ENCODE peak calls at places on chromosomes 12 and 14, in six cellular contexts. U is aorta; L is tibial nerve; B is CD8-positive, alpha-beta memory T cell; I is psoas muscle; J is mammary epithelial cell. X is an unnamed sample.
A peak's percentile ranks its signal among the peaks of the same experiment; 100 is the strongest.

GRCh38 chr14:67440513-67440912 is 28.5 kb upstream of the PLEK2 start:
- DNase-seq in U (no peak), L (no peak), B (no peak), I (no peak), J (no peak), X (no peak)

GRCh38 chr12:27615331-27615891 is 80.8 kb upstream of the REP15 start:
- DNase-seq in U (no peak), L (no peak), B (no peak), I (no peak), J (no peak), X (no peak)

GRCh38 chr14:32728957-32729356 is 209.7 kb upstream of the NPAS3 start:
- DNase-seq in U (no peak), L (no peak), B (no peak), I (no peak), J (no peak), X (no peak)

GRCh38 chr12:84161296-84161695 is 751.3 kb downstream of the SLC6A15 start:
- DNase-seq in U (no peak), L (no peak), B (no peak), I (no peak), J (no peak), X (no peak)

GRCh38 chr12:40011775-40012129 is 94.1 kb downstream of the SLC2A13 start:
- DNase-seq in U (no peak), L (no peak), B (no peak), I (no peak), J (no peak), X (no peak)

GRCh38 chr12:79534029-79534867 is 156.5 kb downstream of the PAWR start:
- DNase-seq in U (no peak), L (no peak), B (no peak), I (no peak), J (peak; percentile 9), X (no peak)

GRCh38 chr14:54877703-54878021 is 25.0 kb downstream of the GCH1 start:
- DNase-seq in U (no peak), L (no peak), B (no peak), I (no peak), J (no peak), X (no peak)

GRCh38 chr14:32820686-32821085 is 118.0 kb upstream of the NPAS3 start:
- DNase-seq in U (no peak), L (no peak), B (no peak), I (no peak), J (no peak), X (no peak)

GRCh38 chr12:109291531-109292341 is 17.3 kb downstream of the FOXN4 start:
- DNase-seq in U (peak; percentile 69), L (no peak), B (no peak), I (no peak), J (no peak), X (peak; percentile 64)

GRCh38 chr12:96263449-96263902 is 69.3 kb downstream of the ELK3 start:
- DNase-seq in U (no peak), L (no peak), B (no peak), I (no peak), J (no peak), X (no peak)

GRCh38 chr14:47438650-47439140 is 236.7 kb downstream of the MDGA2 start:
- DNase-seq in U (no peak), L (no peak), B (no peak), I (no peak), J (no peak), X (no peak)

GRCh38 chr12:105192624-105193225 is 43.2 kb downstream of the APPL2 start:
- DNase-seq in U (no peak), L (no peak), B (no peak), I (no peak), J (no peak), X (no peak)

GRCh38 chr14:100725587-100726387 is 905 bp upstream of the DLK1 start:
- DNase-seq in U (no peak), L (no peak), B (no peak), I (no peak), J (no peak), X (no peak)

GRCh38 chr12:116319851-116320621 is 42.5 kb upstream of the MED13L start:
- DNase-seq in U (peak; percentile 86), L (no peak), B (no peak), I (peak; percentile 65), J (peak; percentile 86), X (peak; percentile 81)

GRCh38 chr12:127548123-127548553 is 718.8 kb upstream of the TMEM132C start:
- DNase-seq in U (no peak), L (no peak), B (no peak), I (no peak), J (peak; percentile 13), X (no peak)

GRCh38 chr12:62767506-62767905 is 167.4 kb downstream of the PPM1H start:
- DNase-seq in U (no peak), L (no peak), B (no peak), I (no peak), J (peak; percentile 20), X (no peak)

GRCh38 chr12:132614861-132615578 is 3.6 kb upstream of the P2RX2 start:
- DNase-seq in U (peak; percentile 86), L (peak; percentile 60), B (peak; percentile 84), I (peak; percentile 82), J (peak; percentile 74), X (peak; percentile 84)

GRCh38 chr14:100213956-100214767 is 24.8 kb upstream of the YY1 start:
- DNase-seq in U (peak; percentile 93), L (peak; percentile 72), B (peak; percentile 93), I (peak; percentile 93), J (peak; percentile 77), X (peak; percentile 82)

GRCh38 chr12:25977047-25977446 is 18.6 kb downstream of the RASSF8 start:
- DNase-seq in U (no peak), L (no peak), B (no peak), I (peak; percentile 54), J (peak; percentile 45), X (no peak)

GRCh38 chr12:109722022-109722752 is 8.6 kb downstream of the FAM222A start:
- DNase-seq in U (no peak), L (no peak), B (no peak), I (no peak), J (no peak), X (no peak)

GRCh38 chr12:91400249-91400648 is 217.6 kb upstream of the DCN start:
- DNase-seq in U (no peak), L (no peak), B (no peak), I (no peak), J (no peak), X (no peak)

GRCh38 chr14:105034314-105035039 is 13.6 kb upstream of the CDCA4 start:
- DNase-seq in U (no peak), L (no peak), B (no peak), I (no peak), J (no peak), X (no peak)

GRCh38 chr14:58428011-58428807 is 690 bp downstream of the KIAA0586 start:
- DNase-seq in U (no peak), L (no peak), B (no peak), I (no peak), J (peak; percentile 53), X (no peak)

GRCh38 chr12:64390275-64390851 is at the start of gene C12orf56:
- DNase-seq in U (no peak), L (no peak), B (no peak), I (peak; percentile 16), J (no peak), X (no peak)

GRCh38 chr12:27426743-27427142 is 19.8 kb upstream of the SMCO2 start:
- DNase-seq in U (no peak), L (no peak), B (no peak), I (no peak), J (no peak), X (no peak)

GRCh38 chr14:73913256-73913655 is 26.6 kb downstream of the ZNF410 start:
- DNase-seq in U (no peak), L (no peak), B (no peak), I (no peak), J (no peak), X (no peak)
- H3K36me3 ChIP-seq in U (peaks cover 17% of the 10 kb centered on the region), L (no peaks in the 10 kb centered on the region), B (peaks cover 31% of the 10 kb centered on the region), I (peaks cover 77% of the 10 kb centered on the region), J (peaks cover 29% of the 10 kb centered on the region), X (peaks cover 45% of the 10 kb centered on the region)

GRCh38 chr12:76860301-76860700 is 18.5 kb downstream of the CSRP2 start:
- DNase-seq in U (no peak), L (no peak), B (no peak), I (no peak), J (no peak), X (no peak)
- H3K27ac ChIP-seq in U (peak overlapping the region; percentile 25), L (no peak overlapping the region), B (no peak overlapping the region), I (no peak overlapping the region), J (no peak overlapping the region), X (no peak overlapping the region)

GRCh38 chr14:75699331-75699730 is 38.3 kb downstream of the TTLL5 start:
- DNase-seq in U (no peak), L (no peak), B (no peak), I (no peak), J (no peak), X (no peak)

GRCh38 chr14:75705014-75705413 is 44.0 kb downstream of the TTLL5 start:
- DNase-seq in U (no peak), L (no peak), B (no peak), I (no peak), J (no peak), X (no peak)

GRCh38 chr14:75700295-75700694 is 39.2 kb downstream of the TTLL5 start:
- DNase-seq in U (no peak), L (no peak), B (no peak), I (no peak), J (no peak), X (no peak)

GRCh38 chr14:75702107-75702506 is 41.1 kb downstream of the TTLL5 start:
- DNase-seq in U (no peak), L (no peak), B (no peak), I (no peak), J (no peak), X (no peak)

GRCh38 chr14:75702606-75703261 is 41.7 kb downstream of the TTLL5 start:
- DNase-seq in U (no peak), L (no peak), B (no peak), I (no peak), J (no peak), X (no peak)
- H3K36me3 ChIP-seq in U (no peaks in the 10 kb centered on the region), L (no peaks in the 10 kb centered on the region), B (peaks cover 9% of the 10 kb centered on the region), I (peaks cover 34% of the 10 kb centered on the region), J (no peaks in the 10 kb centered on the region), X (peaks cover 15% of the 10 kb centered on the region)

GRCh38 chr14:52021971-52022600 is 32.7 kb downstream of the RTRAF start:
- DNase-seq in U (no peak), L (no peak), B (no peak), I (no peak), J (peak; percentile 31), X (no peak)

GRCh38 chr14:52025310-52025709 is 36.0 kb downstream of the RTRAF start:
- DNase-seq in U (no peak), L (no peak), B (no peak), I (no peak), J (peak; percentile 69), X (no peak)

GRCh38 chr14:52025952-52026510 is 36.7 kb downstream of the RTRAF start:
- DNase-seq in U (no peak), L (no peak), B (no peak), I (no peak), J (no peak), X (no peak)

GRCh38 chr14:52020866-52021717 is 31.7 kb downstream of the RTRAF start:
- DNase-seq in U (no peak), L (no peak), B (no peak), I (no peak), J (no peak), X (no peak)

GRCh38 chr14:52023518-52023917 is 34.2 kb downstream of the RTRAF start:
- DNase-seq in U (no peak), L (no peak), B (no peak), I (no peak), J (peak; percentile 45), X (no peak)
- H3K27ac ChIP-seq in U (no peak overlapping the region), L (peak overlapping the region; percentile 42), B (no peak overlapping the region), I (no peak overlapping the region), J (no peak overlapping the region), X (peak overlapping the region; percentile 50)